ENCODE peak calls at places on chromosomes 16 and 17, in four cellular contexts. G is GM12878, K is K562, N is HCT116. A is an unnamed sample.

GRCh38 chr16:69861276-69862030 is 89.7 kb upstream of the CLEC18A start:
- DNase-seq in G (no peak), K (no peak), N (no peak), A (no peak)

GRCh38 chr17:37368577-37368976 is 7.2 kb upstream of the C17orf78 start:
- DNase-seq in G (no peak), K (no peak), N (no peak), A (no peak)

GRCh38 chr17:38601539-38602351 is 4.0 kb downstream of the SRCIN1 start:
- DNase-seq in G (no peak), K (peak), N (no peak), A (no peak)

GRCh38 chr16:15466131-15466530 is 31.7 kb downstream of the BMERB1 start:
- DNase-seq in G (no peak), K (no peak), N (no peak), A (no peak)

GRCh38 chr16:79163666-79164377 is 436.7 kb downstream of the MAF start:
- DNase-seq in G (no peak), K (no peak), N (no peak), A (no peak)

GRCh38 chr17:19975601-19976000 is 2.0 kb downstream of the AKAP10 start:
- DNase-seq in G (no peak), K (no peak), N (no peak), A (no peak)

GRCh38 chr17:42514867-42515266 is 21.2 kb upstream of the NAGLU start:
- DNase-seq in G (no peak), K (no peak), N (no peak), A (no peak)

GRCh38 chr17:36942031-36942599 is 4.8 kb downstream of the LHX1 start:
- DNase-seq in G (no peak), K (no peak), N (no peak), A (no peak)

GRCh38 chr17:38421224-38421841 is 6.9 kb upstream of the ARHGAP23 start:
- DNase-seq in G (no peak), K (no peak), N (no peak), A (no peak)

GRCh38 chr16:19330801-19331484 is 45.4 kb downstream of the CLEC19A start:
- DNase-seq in G (no peak), K (no peak), N (peak), A (no peak)

GRCh38 chr17:35804658-35805192 is 4.6 kb upstream of the TAF15 start:
- DNase-seq in G (peak), K (peak), N (peak), A (peak)

GRCh38 chr17:57099165-57099564 is 14.1 kb downstream of the AKAP1 start:
- DNase-seq in G (no peak), K (no peak), N (no peak), A (no peak)

GRCh38 chr17:67500261-67500660 is 123.2 kb downstream of the PITPNC1 start:
- DNase-seq in G (no peak), K (no peak), N (no peak), A (no peak)

GRCh38 chr17:49519781-49520180 is 24.7 kb downstream of the NGFR start:
- DNase-seq in G (no peak), K (no peak), N (no peak), A (no peak)

GRCh38 chr16:89442990-89443726 is 47.2 kb downstream of the ANKRD11 start:
- DNase-seq in G (no peak), K (no peak), N (peak), A (no peak)

GRCh38 chr17:55346658-55347057 is 75.0 kb downstream of the MMD start:
- DNase-seq in G (no peak), K (no peak), N (no peak), A (no peak)

GRCh38 chr17:33962857-33963655 is 292.0 kb upstream of the CCL2 start:
- DNase-seq in G (peak), K (no peak), N (no peak), A (no peak)

GRCh38 chr17:5661486-5662125 is 77.3 kb upstream of the NLRP1 start:
- DNase-seq in G (no peak), K (no peak), N (no peak), A (no peak)

GRCh38 chr17:8726951-8727555 is 17.6 kb downstream of the CCDC42 start:
- DNase-seq in G (no peak), K (no peak), N (no peak), A (no peak)

GRCh38 chr16:70715860-70716357 is 30.1 kb upstream of the MTSS2 start:
- DNase-seq in G (no peak), K (no peak), N (no peak), A (no peak)

GRCh38 chr17:33291248-33292183 is 1.6 kb downstream of the ASIC2 start:
- DNase-seq in G (no peak), K (peak), N (no peak), A (no peak)

GRCh38 chr16:46586011-46586577 is 35.1 kb downstream of the SHCBP1 start:
- DNase-seq in G (no peak), K (no peak), N (no peak), A (no peak)

GRCh38 chr17:14107889-14108288 is 38.6 kb downstream of the COX10 start:
- DNase-seq in G (no peak), K (no peak), N (no peak), A (no peak)

GRCh38 chr16:73831197-73831596 is 465.4 kb upstream of the PSMD7 start:
- DNase-seq in G (no peak), K (no peak), N (no peak), A (no peak)

GRCh38 chr16:51151951-51152663 is 1.0 kb upstream of the SALL1 start:
- DNase-seq in G (no peak), K (no peak), N (no peak), A (no peak)

GRCh38 chr17:69597898-69598692 is 183.6 kb downstream of the MAP2K6 start:
- DNase-seq in G (no peak), K (no peak), N (no peak), A (no peak)

GRCh38 chr17:44417553-44417952 is 28.1 kb upstream of the ITGA2B start:
- DNase-seq in G (peak), K (no peak), N (peak), A (no peak)

GRCh38 chr17:45431531-45432404 is 902 bp downstream of the ARHGAP27 start:
- DNase-seq in G (no peak), K (peak), N (peak), A (no peak)

GRCh38 chr16:19712418-19713058 is 5.5 kb downstream of the KNOP1 start:
- DNase-seq in G (no peak), K (no peak), N (no peak), A (no peak)

GRCh38 chr17:828761-829160 is 46.6 kb downstream of the MRM3 start:
- DNase-seq in G (no peak), K (no peak), N (no peak), A (no peak)

GRCh38 chr16:55506083-55506482 is 2.8 kb upstream of the LPCAT2 start:
- DNase-seq in G (no peak), K (no peak), N (no peak), A (no peak)

GRCh38 chr16:81826523-81826922 is 47.4 kb downstream of the PLCG2 start:
- DNase-seq in G (no peak), K (no peak), N (no peak), A (no peak)

GRCh38 chr17:80751070-80751459 is 206.4 kb downstream of the RPTOR start:
- DNase-seq in G (no peak), K (no peak), N (no peak), A (no peak)
- TF ChIP-seq POLR2AphosphoS5 in G (no peak), K (no peak), N (no peak), A (no peak)

GRCh38 chr17:82751571-82752370 is at the start of gene TBCD:
- DNase-seq in G (peak), K (peak), N (peak), A (peak)

GRCh38 chr17:82753201-82753464 is 1.3 kb downstream of the TBCD start:
- DNase-seq in G (no peak), K (no peak), N (no peak), A (no peak)

GRCh38 chr17:82752371-82753200 is 721 bp downstream of the TBCD start:
- DNase-seq in G (no peak), K (peak), N (no peak), A (no peak)

GRCh38 chr17:82750241-82750905 is 1.5 kb upstream of the TBCD start:
- DNase-seq in G (no peak), K (no peak), N (no peak), A (no peak)

DNA sequence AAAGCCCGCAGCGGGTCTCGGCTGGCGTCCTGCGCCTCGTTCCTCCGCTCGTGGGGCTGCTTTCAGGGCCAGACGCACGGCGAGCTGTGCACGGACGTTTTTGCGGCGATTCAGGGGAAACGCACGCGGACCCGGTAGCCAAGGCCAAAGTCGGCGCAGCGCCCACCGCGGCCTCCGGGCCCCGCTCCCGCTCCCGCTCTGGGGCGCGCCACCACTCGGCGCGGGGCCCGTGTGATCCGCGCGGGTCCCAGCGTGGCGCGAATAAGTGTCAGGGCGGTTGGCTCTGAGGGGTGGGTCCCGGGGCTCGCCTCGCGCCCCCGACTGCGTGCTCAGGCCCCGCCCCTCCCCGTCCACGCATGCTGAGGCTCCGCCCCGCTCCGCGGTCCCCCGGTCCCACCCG is 694 bp upstream of the TBCD start:
- DNase-seq in G (no peak), K (no peak), N (no peak), A (no peak)
- TF ChIP-seq POLR2AphosphoS5 in G (no peak), K (no peak), N (no peak), A (no peak)

GRCh38 chr17:3912827-3913226 is 3.4 kb downstream of the P2RX1 start:
- DNase-seq in G (no peak), K (no peak), N (no peak), A (no peak)
- TF ChIP-seq POLR2AphosphoS5 in G (no peak), K (no peak), N (no peak), A (no peak)

GRCh38 chr16:84976644-84977400 is 34.5 kb downstream of the ZDHHC7 start:
- DNase-seq in G (no peak), K (no peak), N (no peak), A (no peak)
- TF ChIP-seq POLR2AphosphoS5 in G (no peak), K (no peak), N (no peak), A (no peak)

GRCh38 chr16:2260250-2260649 is 7.7 kb downstream of the RNPS1 start:
- DNase-seq in G (no peak), K (no peak), N (no peak), A (no peak)
- TF ChIP-seq POLR2AphosphoS5 in G (no peak), K (no peak), N (no peak), A (no peak)

A was measured in SK-N-MC.